ENCODE peak calls at places on chromosomes 1 and 21, in nine cellular contexts. G, V, S, L, T, A, F, Y and U are unnamed samples.
A peak's percentile ranks its signal among the peaks of the same experiment; 100 is the strongest.

GRCh38 chr1:2555634-2556276 is 416 bp upstream of the TNFRSF14 start:
- DNase-seq in F (peak; percentile 86), V (no peak), L (peak; percentile 88), T (peak; percentile 87), A (peak; percentile 99), S (no peak), G (peak; percentile 89), Y (peak; percentile 83), U (no peak)

GRCh38 chr1:91697322-91698260 is 188.4 kb downstream of the TGFBR3 start:
- DNase-seq in V (peak; percentile 37), F (no peak), T (no peak), A (no peak), Y (no peak), S (no peak), G (no peak), L (peak; percentile 56), U (peak; percentile 57)

GRCh38 chr1:170086399-170087032 is 12.0 kb upstream of the KIFAP3 start:
- DNase-seq in S (no peak), T (no peak), F (no peak), L (no peak), Y (no peak), G (no peak), A (no peak), V (no peak), U (no peak)

GRCh38 chr1:180611016-180611930 is 20.5 kb upstream of the XPR1 start:
- DNase-seq in S (no peak), A (no peak), Y (peak; percentile 36), G (no peak), V (no peak), L (no peak), T (no peak), F (no peak), U (no peak)

GRCh38 chr1:11659748-11660147 is 4.3 kb upstream of the FBXO6 start:
- DNase-seq in S (no peak), V (no peak), F (no peak), A (no peak), G (no peak), T (no peak), L (no peak), Y (no peak), U (no peak)

GRCh38 chr1:178060789-178061556 is 32.9 kb upstream of the RASAL2 start:
- DNase-seq in S (no peak), Y (no peak), G (no peak), T (no peak), F (no peak), A (no peak), V (peak; percentile 89), L (no peak), U (peak; percentile 90)

GRCh38 chr1:219772265-219773036 is 155.9 kb downstream of the SLC30A10 start:
- DNase-seq in G (no peak), S (no peak), L (no peak), Y (no peak), A (no peak), F (no peak), T (no peak), V (no peak), U (no peak)

GRCh38 chr1:2556277-2557145 is at the start of gene TNFRSF14:
- DNase-seq in A (peak; percentile 94), S (no peak), T (peak; percentile 72), Y (peak; percentile 65), L (peak; percentile 85), F (peak; percentile 91), V (no peak), G (peak; percentile 61), U (peak; percentile 34)

GRCh38 chr1:75083848-75084514 is 50.2 kb upstream of the LHX8 start:
- DNase-seq in F (no peak), T (no peak), L (no peak), A (no peak), Y (no peak), S (no peak), V (no peak), G (no peak), U (peak; percentile 69)

DNA sequence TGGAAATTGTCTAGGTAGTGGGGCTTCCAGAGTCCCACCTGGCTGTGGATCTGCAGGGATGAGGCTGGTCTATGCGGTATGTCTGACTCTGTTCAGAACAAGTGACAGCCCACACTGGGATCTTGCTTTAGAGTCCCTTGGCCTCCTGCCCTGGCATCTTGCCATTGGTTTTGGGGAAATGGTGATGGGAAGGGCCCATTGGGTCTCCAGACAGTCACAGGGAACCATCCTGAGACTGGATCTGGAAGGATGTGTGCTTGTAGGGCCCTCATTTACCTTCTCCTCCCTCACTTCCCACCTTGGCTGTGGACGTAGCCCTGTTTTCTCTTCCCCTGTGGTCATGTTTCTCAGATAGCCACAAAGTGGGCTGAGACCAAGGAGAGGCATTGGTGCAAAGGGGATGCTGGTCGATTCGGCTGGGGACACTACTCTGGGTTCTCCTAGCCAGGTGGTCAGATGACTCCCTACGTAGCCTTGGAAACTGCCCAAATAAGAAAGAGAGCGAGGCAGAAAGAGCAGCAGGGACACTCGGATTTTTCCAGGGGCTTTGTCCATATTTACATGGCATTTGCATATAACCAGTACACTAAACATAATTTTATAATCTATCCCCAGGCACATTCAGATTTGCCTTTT is 15.1 kb downstream of the SOX13 start:
- DNase-seq in Y (no peak), L (no peak), F (no peak), G (peak; percentile 52), T (no peak), V (no peak), S (no peak), A (peak; percentile 92), U (peak; percentile 35)
- TF ChIP-seq CTCF in Y (no peak), L (no peak), F (no peak), G (no peak), T (no peak), V (no peak), S (no peak), A (no peak), U (no peak)

DNA sequence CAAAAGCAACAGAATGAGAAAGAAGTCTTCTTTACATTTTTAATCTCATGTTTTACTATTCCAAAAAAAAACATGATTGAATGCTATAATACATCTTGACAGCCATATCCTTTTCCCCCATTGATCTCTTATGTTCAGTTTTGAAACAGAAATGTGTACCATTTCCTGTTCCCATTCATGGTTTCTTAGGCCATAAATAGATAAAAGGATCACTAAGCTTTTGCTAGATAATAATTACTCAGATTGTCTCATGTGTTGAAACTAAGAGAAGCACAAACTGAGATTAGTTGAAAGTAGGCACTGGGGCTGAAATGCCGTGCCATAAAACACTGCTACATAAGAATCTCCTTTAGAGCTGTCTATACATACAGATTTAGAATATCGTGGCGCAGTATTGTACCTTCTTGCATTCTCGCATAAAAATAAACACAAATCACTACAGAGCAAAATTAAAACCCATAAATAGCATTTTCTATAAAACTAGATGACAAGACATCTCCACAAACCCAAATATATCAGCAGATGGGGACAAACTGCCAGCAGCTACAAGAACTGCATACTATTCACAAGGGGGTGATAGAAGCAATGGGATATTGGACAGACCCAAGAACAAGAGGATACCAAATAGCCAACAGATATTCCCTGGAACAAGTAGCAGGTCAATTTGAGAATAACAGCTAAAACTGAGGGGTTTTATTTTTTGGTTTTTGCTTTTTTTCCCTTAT is 405.3 kb upstream of the PRMT6 start:
- DNase-seq in G (no peak), Y (no peak), V (no peak), T (no peak), F (no peak), L (no peak), A (no peak), S (no peak), U (no peak)
- TF ChIP-seq CTCF in G (no peak), Y (no peak), V (no peak), T (no peak), F (no peak), L (no peak), A (no peak), S (no peak), U (no peak)

DNA sequence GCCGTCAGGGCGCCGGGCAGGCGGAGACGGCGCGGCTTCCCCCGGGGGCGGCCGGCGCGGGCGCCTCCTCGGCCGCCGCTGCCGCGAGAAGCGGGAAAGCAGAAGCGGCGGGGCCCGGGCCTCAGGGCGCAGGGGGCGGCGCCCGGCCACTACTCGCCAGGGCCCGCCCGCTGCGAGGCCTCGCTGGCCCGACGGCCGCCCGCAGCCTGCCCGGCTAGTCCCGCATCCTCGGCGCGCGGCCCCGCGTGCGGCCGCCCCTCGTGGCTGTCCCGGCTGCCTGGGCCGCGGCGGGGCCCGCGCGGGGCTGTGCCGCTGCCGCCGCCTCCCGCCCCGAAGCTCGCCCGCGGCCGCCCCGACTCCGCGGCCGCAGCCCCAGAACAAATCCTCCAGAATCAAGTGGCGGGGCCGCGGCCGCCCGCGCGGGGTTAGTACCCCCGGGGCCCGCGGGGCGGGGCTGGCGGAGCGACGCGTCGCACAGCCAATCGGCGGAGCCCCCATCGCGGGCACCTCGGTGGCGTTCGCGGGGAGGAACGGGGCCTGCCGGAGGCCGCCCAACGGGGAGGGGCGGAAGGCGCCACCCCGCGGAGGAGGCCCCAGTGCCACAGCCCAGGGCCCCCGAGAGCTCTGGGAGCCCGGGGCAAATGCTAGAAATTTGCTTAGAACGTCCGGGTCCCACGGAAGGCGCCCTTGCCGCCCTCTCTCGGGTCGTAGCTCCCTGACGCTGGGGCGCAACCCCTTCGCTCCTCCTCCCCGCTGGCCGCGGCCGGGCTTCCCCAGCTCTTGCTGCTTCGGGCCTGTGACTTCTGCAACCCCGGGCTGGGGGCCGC is at the start of gene RUNX3:
- DNase-seq in T (peak; percentile 54), L (peak; percentile 98), G (no peak), S (peak; percentile 80), V (no peak), F (peak; percentile 99), A (peak; percentile 94), Y (peak; percentile 68), U (no peak)
- TF ChIP-seq CTCF in T (no peak), L (peak; percentile 28), G (no peak), S (no peak), V (no peak), F (no peak), A (no peak), Y (no peak), U (no peak)

GRCh38 chr21:14767192-14767852 is 221.2 kb upstream of the SAMSN1 start:
- DNase-seq in S (no peak), Y (no peak), G (no peak), L (no peak), A (no peak), V (no peak), T (no peak), F (no peak), U (no peak)

GRCh38 chr21:14762734-14763694 is 216.9 kb upstream of the SAMSN1 start:
- DNase-seq in S (no peak), L (peak; percentile 83), V (no peak), T (no peak), F (peak; percentile 47), Y (no peak), G (no peak), A (no peak), U (no peak)

GRCh38 chr21:14768042-14768441 is 221.9 kb upstream of the SAMSN1 start:
- DNase-seq in S (no peak), V (no peak), G (no peak), F (no peak), T (no peak), Y (no peak), A (no peak), L (no peak), U (peak; percentile 14)

GRCh38 chr21:14763695-14764064 is 217.6 kb upstream of the SAMSN1 start:
- DNase-seq in F (no peak), Y (no peak), A (no peak), V (no peak), S (no peak), G (no peak), L (peak; percentile 64), T (no peak), U (no peak)

DNA sequence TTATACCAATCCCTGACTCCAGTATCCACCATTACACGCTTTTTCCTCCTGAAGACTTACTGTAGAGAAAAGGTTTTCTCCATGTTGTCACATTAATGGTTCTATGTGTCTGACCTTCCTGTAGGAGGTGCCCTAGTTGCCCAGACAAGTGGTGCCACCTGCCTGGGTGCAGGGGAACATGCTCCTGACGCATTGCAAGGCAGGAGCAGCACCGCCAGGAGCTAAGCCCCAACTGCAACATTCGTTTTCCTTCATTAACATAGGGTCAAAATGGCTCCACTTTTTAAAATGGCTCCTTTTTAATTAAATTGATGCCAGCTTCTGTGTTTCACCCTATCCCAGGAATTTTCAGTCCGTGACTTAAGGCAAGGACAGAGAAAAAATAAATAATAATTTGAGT is 220.1 kb upstream of the SAMSN1 start:
- DNase-seq in Y (no peak), G (no peak), A (no peak), S (peak; percentile 0), T (no peak), V (no peak), L (no peak), F (no peak), U (no peak)
- TF ChIP-seq CTCF in Y (no peak), G (no peak), A (no peak), S (no peak), T (no peak), V (no peak), L (no peak), F (no peak), U (no peak)